ENCODE peak calls at places on chromosomes 11 and 22, in nine cellular contexts. D is MM.1S; U is T47D; N is CD8-positive, alpha-beta memory T cell; A is iris pigment epithelial cell; H is OCI-LY7; G is endothelial cell; E is A172; C is psoas muscle. B is an unnamed sample.

GRCh38 chr11:69916806-69917387 is 97.7 kb upstream of the FGF3 start:
- DNase-seq in D (no peak), U (no peak), N (no peak), A (no peak), H (no peak), G (no peak), E (no peak), C (no peak), B (no peak)

GRCh38 chr11:28636566-28636965 is 528.4 kb downstream of the METTL15 start:
- DNase-seq in D (no peak), U (no peak), N (no peak), A (no peak), H (no peak), G (no peak), E (no peak), C (no peak), B (no peak)

GRCh38 chr22:37186228-37186996 is 1.6 kb downstream of the C1QTNF6 start:
- DNase-seq in D (peak), U (peak), N (peak), A (peak), H (peak), G (peak), E (peak), C (peak), B (peak)

GRCh38 chr22:36383110-36383581 is 4.6 kb downstream of the MYH9 start:
- DNase-seq in D (peak), U (no peak), N (peak), A (peak), H (peak), G (no peak), E (peak), C (no peak), B (peak)

GRCh38 chr11:85114786-85115185 is 512.4 kb downstream of the DLG2 start:
- DNase-seq in D (no peak), U (no peak), N (no peak), A (peak), H (no peak), G (no peak), E (no peak), C (no peak), B (no peak)

GRCh38 chr11:77407613-77408012 is 66.3 kb downstream of the PAK1 start:
- DNase-seq in D (no peak), U (no peak), N (no peak), A (peak), H (no peak), G (no peak), E (peak), C (peak), B (peak)

GRCh38 chr11:70122490-70123198 is 44.5 kb downstream of the ANO1 start:
- DNase-seq in D (no peak), U (no peak), N (no peak), A (no peak), H (no peak), G (no peak), E (no peak), C (no peak), B (no peak)

GRCh38 chr11:19345519-19345847 is 104.7 kb upstream of the E2F8 start:
- DNase-seq in D (peak), U (no peak), N (no peak), A (no peak), H (no peak), G (peak), E (no peak), C (peak), B (no peak)